ENCODE peak calls at places on chromosomes 12 and 14, in four cellular contexts. N is HuH-7.5, J is transverse colon, O is GM04504. Q is an unnamed sample.

GRCh38 chr14:88825078-88825458 is 617 bp downstream of the TTC8 start:
- DNase-seq in O (no peak), J (no peak), N (no peak), Q (peak; percentile 48)

GRCh38 chr14:60514378-60515243 is 5.7 kb downstream of the SIX6 start:
- DNase-seq in N (peak; percentile 62), J (no peak), O (no peak), Q (no peak)

GRCh38 chr12:53255993-53256392 is 12.1 kb upstream of the ESPL1 start:
- DNase-seq in O (no peak), J (no peak), N (no peak), Q (no peak)

GRCh38 chr14:75293920-75294648 is 15.5 kb downstream of the FOS start:
- DNase-seq in J (peak; percentile 97), N (peak; percentile 90), O (peak; percentile 97), Q (peak; percentile 95)

GRCh38 chr12:41919025-41919424 is 225.6 kb downstream of the GXYLT1 start:
- DNase-seq in O (no peak), N (no peak), J (no peak), Q (no peak)

GRCh38 chr12:124578445-124578844 is 11.0 kb upstream of the NCOR2 start:
- DNase-seq in N (no peak), J (no peak), O (no peak), Q (no peak)

GRCh38 chr12:15522574-15523187 is 200.4 kb downstream of the PTPRO start:
- DNase-seq in J (no peak), N (no peak), O (no peak), Q (peak; percentile 70)

GRCh38 chr14:20609215-20610001 is 18.2 kb upstream of the RNASE12 start:
- DNase-seq in J (peak; percentile 73), N (peak; percentile 57), O (peak; percentile 77), Q (peak; percentile 95)

GRCh38 chr14:56057071-56057865 is 60.9 kb upstream of the PELI2 start:
- DNase-seq in O (no peak), J (no peak), N (no peak), Q (no peak)

GRCh38 chr12:21248679-21249078 is 86.0 kb downstream of the SLCO1A2 start:
- DNase-seq in J (no peak), N (no peak), O (no peak), Q (peak; percentile 54)

GRCh38 chr12:89348894-89349669 is 3.2 kb downstream of the DUSP6 start:
- DNase-seq in N (no peak), O (no peak), J (no peak), Q (peak; percentile 35)

GRCh38 chr12:19779393-19780056 is 340.2 kb downstream of the AEBP2 start:
- DNase-seq in O (no peak), N (peak; percentile 35), J (no peak), Q (no peak)

GRCh38 chr12:51621155-51621922 is 30.3 kb downstream of the SCN8A start:
- DNase-seq in J (no peak), N (no peak), O (no peak), Q (no peak)

GRCh38 chr14:104280085-104280901 is 141.9 kb downstream of the KIF26A start:
- DNase-seq in J (no peak), O (no peak), N (no peak), Q (no peak)

GRCh38 chr12:76878045-76878898 is 547 bp downstream of the CSRP2 start:
- DNase-seq in J (no peak), O (no peak), N (peak; percentile 54), Q (peak; percentile 52)

GRCh38 chr14:93122820-93123219 is 7.1 kb upstream of the ITPK1 start:
- DNase-seq in N (no peak), O (no peak), J (no peak), Q (no peak)

GRCh38 chr14:103260629-103261124 is 73.4 kb upstream of the EIF5 start:
- DNase-seq in N (no peak), J (peak; percentile 54), O (no peak), Q (peak; percentile 59)

GRCh38 chr12:127294651-127295205 is 972.2 kb upstream of the TMEM132C start:
- DNase-seq in J (no peak), N (no peak), O (no peak), Q (no peak)

GRCh38 chr12:7989827-7990491 is 42.6 kb upstream of the FOXJ2 start:
- DNase-seq in O (no peak), N (no peak), J (peak; percentile 21), Q (no peak)

GRCh38 chr12:998020-998874 is 7.2 kb downstream of the ERC1 start:
- DNase-seq in J (no peak), N (no peak), O (no peak), Q (no peak)

GRCh38 chr12:108728820-108729611 is 2.3 kb downstream of the CORO1C start:
- DNase-seq in O (no peak), N (no peak), J (no peak), Q (peak; percentile 65)

GRCh38 chr12:67437011-67437410 is 167.9 kb downstream of the CAND1 start:
- DNase-seq in O (no peak), J (no peak), N (no peak), Q (no peak)

GRCh38 chr12:47160296-47161244 is 80.8 kb upstream of the AMIGO2 start:
- DNase-seq in J (no peak), O (no peak), N (no peak), Q (no peak)

GRCh38 chr14:78403278-78403815 is 233.2 kb downstream of the NRXN3 start:
- DNase-seq in N (no peak), J (no peak), O (no peak), Q (peak; percentile 7)

GRCh38 chr12:53935562-53936341 is 2.9 kb upstream of the HOXC13 start:
- DNase-seq in N (no peak), J (no peak), O (no peak), Q (no peak)

Q was measured in RKO.